ENCODE peak calls at places on chromosomes 11 and 22, in six cellular contexts. A, F, B, Q, X and Y are unnamed samples.

GRCh38 chr11:35404397-35404775 is 15.0 kb downstream of the SLC1A2 start:
- DNase-seq in Q (no peak), X (peak), A (no peak), B (peak), F (no peak), Y (no peak)

GRCh38 chr11:58727415-58727797 is 4.3 kb downstream of the GLYAT start:
- DNase-seq in X (no peak), A (no peak), Q (no peak), F (no peak), B (no peak), Y (no peak)

GRCh38 chr22:29520851-29521250 is 32.7 kb downstream of the THOC5 start:
- DNase-seq in B (peak), X (no peak), A (peak), F (no peak), Q (no peak), Y (no peak)

GRCh38 chr11:20110908-20111669 is 49.2 kb downstream of the DBX1 start:
- DNase-seq in X (peak), B (peak), F (no peak), A (no peak), Q (no peak), Y (peak)

GRCh38 chr11:67649634-67650540 is 643 bp downstream of the ACY3 start:
- DNase-seq in X (peak), B (no peak), Q (no peak), A (no peak), F (peak), Y (no peak)

GRCh38 chr11:106971864-106972263 is 46.4 kb downstream of the GUCY1A2 start:
- DNase-seq in F (no peak), A (no peak), Q (no peak), X (no peak), B (no peak), Y (no peak)

GRCh38 chr11:118051611-118052461 is 25.0 kb upstream of the TMPRSS4 start:
- DNase-seq in A (no peak), B (no peak), F (no peak), X (peak), Q (no peak), Y (no peak)

GRCh38 chr11:75536786-75537629 is 11.3 kb upstream of the GDPD5 start:
- DNase-seq in A (no peak), X (no peak), Q (no peak), F (no peak), B (no peak), Y (no peak)

GRCh38 chr11:57071829-57072228 is 83.1 kb downstream of the OR5AK2 start:
- DNase-seq in X (no peak), A (no peak), F (no peak), B (peak), Q (no peak), Y (no peak)

GRCh38 chr22:27381552-27381951 is 420.0 kb downstream of the MN1 start:
- DNase-seq in B (no peak), Q (no peak), X (no peak), F (no peak), A (no peak), Y (no peak)

GRCh38 chr11:61149624-61150615 is 11.3 kb downstream of the VPS37C start:
- DNase-seq in F (no peak), X (no peak), A (no peak), Q (no peak), B (peak), Y (no peak)

GRCh38 chr11:61152816-61153592 is 8.2 kb downstream of the VPS37C start:
- DNase-seq in X (no peak), F (no peak), A (peak), B (peak), Q (peak), Y (peak)

GRCh38 chr11:61151545-61152252 is 9.5 kb downstream of the VPS37C start:
- DNase-seq in A (no peak), Q (no peak), F (no peak), X (no peak), B (no peak), Y (no peak)

GRCh38 chr11:61153593-61154090 is 7.6 kb downstream of the VPS37C start:
- DNase-seq in Q (no peak), A (no peak), X (no peak), B (peak), F (no peak), Y (no peak)

DNA sequence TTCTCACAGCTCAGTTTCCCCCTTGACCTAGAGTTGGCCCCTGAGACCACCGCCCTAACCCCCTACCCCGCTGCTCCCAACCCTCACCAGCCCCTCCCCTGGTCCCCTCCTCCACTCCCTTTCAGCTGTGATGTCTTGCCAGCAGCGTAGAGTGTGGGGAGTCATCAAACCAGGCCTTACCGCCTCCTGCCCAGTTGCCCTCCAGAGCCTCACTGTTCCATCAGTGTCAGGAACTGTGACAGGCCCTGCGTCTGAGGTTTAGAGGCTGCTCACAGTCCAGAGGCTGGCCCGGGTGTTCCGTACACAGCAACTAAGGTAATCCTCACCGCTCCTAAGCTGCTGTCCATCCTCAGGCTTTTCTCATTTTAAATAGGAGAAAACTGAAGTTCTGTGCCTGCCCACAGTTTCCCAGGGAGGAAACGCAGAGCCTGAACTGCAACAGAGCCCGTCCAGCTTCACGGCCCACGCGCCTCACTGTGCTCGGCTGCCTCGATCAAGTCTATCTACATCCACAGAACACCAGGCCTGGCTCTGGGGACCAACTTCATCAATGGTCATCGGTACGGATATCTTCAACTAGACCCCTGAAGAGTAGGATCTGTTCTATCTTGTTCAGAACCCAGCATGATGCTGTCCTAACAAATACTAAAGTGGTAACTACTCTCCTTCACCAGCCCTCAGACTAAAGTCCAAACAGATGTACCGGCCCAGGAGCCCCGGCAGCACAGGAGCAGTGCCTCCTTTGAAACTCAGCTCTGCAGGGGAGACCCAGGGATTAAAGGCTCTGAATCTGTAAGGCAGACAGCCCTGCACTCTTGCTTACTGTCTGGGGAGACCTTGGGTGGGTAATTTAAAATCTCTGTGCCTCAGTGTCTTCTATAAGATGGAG is 10.3 kb downstream of the VPS37C start:
- DNase-seq in A (no peak), B (no peak), X (no peak), F (no peak), Q (no peak), Y (no peak)
- H3K4me3 ChIP-seq in A (no peak), B (no peak), X (no peak), F (no peak), Q (no peak), Y (no peak)

DNA sequence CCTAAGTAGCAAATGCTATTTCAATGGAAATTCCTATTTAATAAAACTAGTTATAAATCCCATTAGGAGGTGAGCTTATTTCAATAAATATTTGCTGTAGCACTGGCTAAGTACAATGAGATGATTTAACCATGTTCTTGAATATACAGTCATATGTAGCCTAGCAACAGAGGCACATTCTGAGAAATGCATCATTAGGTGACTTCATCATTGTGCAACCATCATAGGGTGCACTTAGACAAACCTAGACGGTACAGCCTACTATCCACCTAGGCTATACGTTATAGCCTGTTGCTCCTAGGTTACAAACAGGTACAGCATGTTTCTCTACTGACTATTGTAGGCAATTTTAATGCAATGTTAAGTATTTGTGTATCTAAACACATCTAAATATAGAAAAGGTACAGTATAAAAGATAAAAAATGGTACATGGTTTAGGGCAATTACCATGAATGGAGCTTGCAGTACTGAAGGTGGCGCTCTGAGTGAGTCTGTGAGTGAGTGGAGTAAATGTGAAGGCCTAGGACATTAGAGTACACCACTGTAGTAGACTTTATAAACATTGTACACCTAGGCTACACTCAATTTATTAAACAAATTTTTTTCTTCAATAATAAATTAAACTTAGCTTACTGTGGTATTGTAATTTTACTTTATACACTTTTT is 350.1 kb downstream of the CASP12 start:
- DNase-seq in F (no peak), B (no peak), X (no peak), A (no peak), Q (no peak), Y (peak)
- TF ChIP-seq CTCF in F (no peak), B (no peak), X (no peak), A (no peak), Q (no peak), Y (no peak)

GRCh38 chr11:61571869-61572268 is 9.0 kb downstream of the SYT7 start:
- DNase-seq in X (no peak), Q (no peak), F (no peak), A (no peak), B (no peak), Y (no peak)

GRCh38 chr11:61564936-61565696 is 15.8 kb downstream of the SYT7 start:
- DNase-seq in Q (no peak), A (no peak), B (no peak), F (no peak), X (no peak), Y (no peak)

GRCh38 chr11:61571337-61571736 is 9.5 kb downstream of the SYT7 start:
- DNase-seq in F (no peak), B (no peak), X (no peak), A (no peak), Q (no peak), Y (no peak)

GRCh38 chr11:61569701-61570100 is 11.2 kb downstream of the SYT7 start:
- DNase-seq in Q (no peak), B (no peak), X (no peak), A (no peak), F (no peak), Y (no peak)

GRCh38 chr11:61567286-61568061 is 13.4 kb downstream of the SYT7 start:
- DNase-seq in B (peak), A (peak), X (peak), F (peak), Q (peak), Y (no peak)
- H3K4me3 ChIP-seq in B (no peak), A (peak), X (no peak), F (no peak), Q (no peak), Y (no peak)

DNA sequence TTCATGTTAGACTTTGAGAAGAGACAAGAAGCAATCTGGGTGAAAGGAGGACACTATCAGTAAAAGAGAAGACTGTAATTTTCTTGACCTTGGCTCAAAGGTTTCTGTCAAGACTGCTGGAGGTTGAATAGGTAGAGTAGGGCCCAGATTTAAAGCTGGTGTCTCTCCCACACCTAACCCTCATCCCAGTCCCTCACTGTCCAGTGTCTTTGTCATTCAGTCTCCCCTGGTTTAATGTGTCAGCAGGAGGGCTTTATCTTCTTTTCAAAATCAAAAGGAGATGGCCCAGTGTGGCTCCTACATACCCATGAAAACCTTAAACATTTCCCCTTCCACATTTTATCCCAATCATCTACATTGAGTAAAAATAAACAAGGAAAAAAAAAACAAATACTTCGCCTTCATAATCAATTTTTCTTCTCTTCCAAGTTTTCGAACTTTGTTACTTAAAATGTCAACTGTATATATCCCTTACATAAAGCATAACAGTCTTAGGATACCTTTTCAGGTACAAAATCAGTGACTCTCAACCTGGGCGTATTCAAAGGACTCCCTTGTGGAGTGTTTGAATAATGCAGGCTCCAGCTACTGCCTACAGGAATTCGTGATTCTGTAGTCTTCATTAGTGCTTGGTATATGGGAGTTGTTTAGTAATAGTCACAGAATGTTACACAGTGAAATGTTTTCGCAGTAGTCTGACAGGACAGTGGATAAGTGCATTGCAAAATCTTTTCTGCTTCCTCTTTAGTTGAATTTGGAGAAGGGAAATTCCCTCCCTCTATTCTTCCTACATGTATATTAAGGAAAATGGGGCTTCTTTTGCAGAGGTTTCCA is 87.2 kb downstream of the FAT3 start:
- DNase-seq in Q (no peak), X (no peak), B (no peak), F (no peak), A (no peak), Y (no peak)
- TF ChIP-seq CTCF in Q (peak), X (no peak), B (no peak), F (no peak), A (peak), Y (no peak)

GRCh38 chr11:1852271-1852877 is 510 bp upstream of the LSP1 start:
- DNase-seq in Q (no peak), A (no peak), B (no peak), F (no peak), X (peak), Y (no peak)
- H3K4me3 ChIP-seq in Q (no peak), A (no peak), B (no peak), F (no peak), X (peak), Y (no peak)